ENCODE peak calls at places on chromosome 10, in five cellular contexts. L is neuronal stem cell, H is mesenchymal stem cell, X is trophoblast cell, R is H1. I is an unnamed sample.

GRCh38 chr10:71134732-71135211 is 77.6 kb upstream of the UNC5B start:
- DNase-seq in L (no peak), H (no peak), X (no peak), R (no peak), I (peak; percentile 44)

GRCh38 chr10:104329754-104330153 is 8.5 kb downstream of the ITPRIP start:
- DNase-seq in L (no peak), H (peak; percentile 92), X (no peak), R (no peak), I (no peak)

GRCh38 chr10:133299738-133300137 is 8.9 kb downstream of the TUBGCP2 start:
- DNase-seq in L (no peak), H (no peak), X (no peak), R (no peak), I (no peak)

GRCh38 chr10:53702489-53702888 is 929.9 kb upstream of the MBL2 start:
- DNase-seq in L (no peak), H (no peak), X (no peak), R (no peak), I (no peak)

GRCh38 chr10:87578799-87579401 is 74.2 kb downstream of the MINPP1 start:
- DNase-seq in L (no peak), H (peak; percentile 12), X (no peak), R (no peak), I (no peak)

GRCh38 chr10:116753759-116754158 is 11.4 kb upstream of the HSPA12A start:
- DNase-seq in L (no peak), H (no peak), X (no peak), R (no peak), I (no peak)

GRCh38 chr10:87860156-87860795 is 3.1 kb downstream of the KLLN start:
- DNase-seq in L (no peak), H (peak; percentile 81), X (peak; percentile 34), R (no peak), I (no peak)

GRCh38 chr10:22597142-22597541 is 117.2 kb downstream of the PIP4K2A start:
- DNase-seq in L (no peak), H (peak; percentile 88), X (no peak), R (no peak), I (no peak)

GRCh38 chr10:89029201-89029600 is 38.6 kb downstream of the FAS start:
- DNase-seq in L (no peak), H (no peak), X (no peak), R (no peak), I (no peak)

GRCh38 chr10:96276426-96276825 is 5.1 kb upstream of the BLNK start:
- DNase-seq in L (no peak), H (no peak), X (no peak), R (no peak), I (no peak)
- H2BK12ac ChIP-seq in L (no peak overlapping the region), H (no peak overlapping the region), X (no peak overlapping the region), R (no peak overlapping the region), I (no peak overlapping the region)

GRCh38 chr10:110393866-110394265 is 89.1 kb upstream of the SMNDC1 start:
- DNase-seq in L (no peak), H (no peak), X (no peak), R (no peak), I (no peak)

GRCh38 chr10:110392860-110393732 is 88.4 kb upstream of the SMNDC1 start:
- DNase-seq in L (no peak), H (peak; percentile 79), X (no peak), R (no peak), I (no peak)

GRCh38 chr10:110391541-110391940 is 86.8 kb upstream of the SMNDC1 start:
- DNase-seq in L (no peak), H (no peak), X (no peak), R (no peak), I (no peak)

GRCh38 chr10:110394296-110394695 is 89.6 kb upstream of the SMNDC1 start:
- DNase-seq in L (no peak), H (no peak), X (no peak), R (no peak), I (no peak)

GRCh38 chr10:110392121-110392859 is 87.6 kb upstream of the SMNDC1 start:
- DNase-seq in L (no peak), H (no peak), X (no peak), R (no peak), I (no peak)
- H4K91ac ChIP-seq in L (no peak overlapping the region), H (peak overlapping the region; percentile 87), X (no peak overlapping the region), R (peak overlapping the region; percentile 52), I (no peak overlapping the region)

DNA sequence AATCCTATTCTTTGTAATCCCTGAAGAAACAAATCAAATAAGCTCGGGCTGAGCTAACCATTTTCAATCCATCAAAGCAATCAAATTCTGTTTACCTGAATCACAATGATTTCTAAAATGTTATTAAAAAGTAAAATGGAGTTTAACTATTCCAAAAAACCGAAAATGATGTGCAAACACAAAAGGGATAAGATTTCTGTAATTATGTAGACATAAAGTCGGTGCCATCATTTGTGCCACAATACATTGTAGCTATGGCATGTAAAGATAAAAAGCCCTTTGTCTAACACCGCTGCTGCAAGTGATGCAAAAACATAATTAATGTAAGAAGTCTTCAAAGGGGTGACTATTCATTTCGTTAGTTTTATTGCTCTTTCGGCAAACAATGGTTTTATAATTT is 125.1 kb upstream of the FAM204A start:
- DNase-seq in L (no peak), H (no peak), X (no peak), R (no peak), I (no peak)
- H2BK12ac ChIP-seq in L (no peak overlapping the region), H (no peak overlapping the region), X (no peak overlapping the region), R (no peak overlapping the region), I (no peak overlapping the region)

DNA sequence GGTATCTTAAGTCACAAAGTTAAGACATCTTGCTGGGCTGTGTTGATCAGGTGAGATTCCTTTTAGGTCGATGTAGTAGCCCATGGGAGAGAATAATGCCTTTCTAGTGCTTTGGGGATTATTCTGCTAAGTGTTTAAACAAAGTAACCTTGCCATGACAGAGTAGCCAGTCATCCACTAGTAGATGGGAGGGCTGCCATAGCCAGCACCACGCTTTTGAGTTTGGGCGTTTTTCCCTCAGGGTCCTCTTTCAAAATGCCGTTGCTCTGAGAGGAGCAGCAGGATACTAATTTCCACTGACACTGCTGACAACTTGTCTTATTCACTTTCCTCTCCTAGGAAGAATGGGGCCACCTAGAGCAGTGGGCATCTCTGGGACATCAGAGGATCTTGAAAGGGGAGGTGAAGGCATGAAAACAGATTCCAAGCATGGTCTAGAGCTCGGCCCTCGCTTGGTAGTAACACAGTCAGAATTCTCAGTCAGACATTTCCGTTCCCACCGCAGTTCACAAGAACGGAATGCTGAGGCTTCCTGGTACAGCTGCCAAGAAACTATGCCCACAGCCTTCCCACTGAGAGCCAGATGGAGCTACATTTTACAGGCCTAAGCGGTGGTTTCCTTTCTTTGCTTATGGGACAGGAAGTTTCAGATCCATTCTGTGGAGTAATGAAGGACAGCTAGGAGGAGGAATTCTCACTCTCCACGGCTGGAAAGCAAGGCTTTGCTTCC is 15.3 kb upstream of the RSU1 start:
- DNase-seq in L (no peak), H (peak; percentile 28), X (no peak), R (no peak), I (no peak)
- H4K91ac ChIP-seq in L (no peak overlapping the region), H (no peak overlapping the region), X (no peak overlapping the region), R (no peak overlapping the region), I (no peak overlapping the region)

GRCh38 chr10:48526846-48527505 is 77.9 kb downstream of the ARHGAP22 start:
- DNase-seq in L (no peak), H (no peak), X (no peak), R (no peak), I (peak; percentile 1)
- H2BK12ac ChIP-seq in L (peak overlapping the region; percentile 18), H (no peak overlapping the region), X (no peak overlapping the region), R (no peak overlapping the region), I (no peak overlapping the region)

GRCh38 chr10:3881622-3882021 is 96.6 kb upstream of the KLF6 start:
- DNase-seq in L (no peak), H (no peak), X (peak; percentile 94), R (no peak), I (no peak)
- H4K91ac ChIP-seq in L (no peak overlapping the region), H (no peak overlapping the region), X (peak overlapping the region; percentile 53), R (no peak overlapping the region), I (no peak overlapping the region)

GRCh38 chr10:19889279-19889678 is 73.0 kb downstream of the PLXDC2 start:
- DNase-seq in L (no peak), H (peak; percentile 50), X (no peak), R (no peak), I (no peak)

GRCh38 chr10:19892677-19893076 is 76.4 kb downstream of the PLXDC2 start:
- DNase-seq in L (no peak), H (no peak), X (no peak), R (no peak), I (no peak)

GRCh38 chr10:19888061-19888660 is 71.9 kb downstream of the PLXDC2 start:
- DNase-seq in L (no peak), H (no peak), X (no peak), R (no peak), I (no peak)

DNA sequence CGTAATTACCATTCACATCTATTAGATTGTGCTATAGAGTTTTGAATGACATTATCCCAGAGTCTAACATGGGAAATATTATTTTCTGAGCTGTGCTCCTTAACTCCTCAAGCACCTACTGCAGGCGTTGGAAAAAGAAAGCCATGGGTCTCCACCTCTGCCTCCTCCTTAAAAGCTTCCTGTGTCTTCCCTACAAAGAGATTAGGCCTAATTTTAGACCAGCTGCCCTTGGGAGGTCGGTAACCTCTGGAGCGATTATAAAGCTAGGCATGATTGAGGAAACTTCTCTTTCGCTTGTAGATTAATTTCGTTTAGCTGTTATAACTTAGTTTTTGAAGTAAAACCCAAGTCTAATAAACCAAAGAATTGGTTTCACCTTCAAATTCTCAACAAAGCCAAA is 75.2 kb downstream of the PLXDC2 start:
- DNase-seq in L (peak; percentile 8), H (no peak), X (no peak), R (no peak), I (no peak)
- H2BK12ac ChIP-seq in L (no peak overlapping the region), H (no peak overlapping the region), X (no peak overlapping the region), R (no peak overlapping the region), I (no peak overlapping the region)

GRCh38 chr10:131271195-131271880 is 40.2 kb downstream of the TCERG1L start:
- DNase-seq in L (no peak), H (no peak), X (no peak), R (no peak), I (no peak)
- H4K91ac ChIP-seq in L (no peak overlapping the region), H (no peak overlapping the region), X (no peak overlapping the region), R (no peak overlapping the region), I (no peak overlapping the region)

GRCh38 chr10:16472828-16473227 is 36.0 kb downstream of the PTER start:
- DNase-seq in L (no peak), H (no peak), X (no peak), R (no peak), I (no peak)
- H2BK12ac ChIP-seq in L (no peak overlapping the region), H (no peak overlapping the region), X (no peak overlapping the region), R (no peak overlapping the region), I (no peak overlapping the region)

GRCh38 chr10:69057951-69058297 is 30.0 kb upstream of the SRGN start:
- DNase-seq in L (no peak), H (no peak), X (no peak), R (no peak), I (no peak)
- H4K91ac ChIP-seq in L (no peak overlapping the region), H (no peak overlapping the region), X (no peak overlapping the region), R (no peak overlapping the region), I (no peak overlapping the region)